ENCODE peak calls at places on chromosomes 4 and X, in four cellular contexts. E is H1, K is HepG2, P is GM12878. B is an unnamed sample.

GRCh38 chr4:104345598-104346242 is 149.0 kb downstream of the CXXC4 start:
- DNase-seq in E (no peak), K (no peak), P (no peak), B (no peak)

GRCh38 chrX:154827624-154828408 is 6.6 kb downstream of the SMIM9 start:
- DNase-seq in E (no peak), K (no peak), P (peak), B (no peak)

GRCh38 chr4:76235915-76236314 is 15.6 kb upstream of the FAM47E start:
- DNase-seq in E (no peak), K (no peak), P (no peak), B (no peak)

GRCh38 chrX:57918750-57919436 is 8.6 kb upstream of the ZXDA start:
- DNase-seq in E (peak), K (peak), P (no peak), B (peak)

GRCh38 chr4:160026720-160027119 is 923.8 kb downstream of the RAPGEF2 start:
- DNase-seq in E (no peak), K (no peak), P (no peak), B (no peak)

GRCh38 chr4:113759696-113760093 is 1.8 kb downstream of the CAMK2D start:
- DNase-seq in E (no peak), K (no peak), P (no peak), B (no peak)

GRCh38 chrX:21153503-21153902 is 220.7 kb upstream of the CNKSR2 start:
- DNase-seq in E (no peak), K (no peak), P (no peak), B (no peak)

GRCh38 chrX:154411981-154412340 is 622 bp downstream of the TAFAZZIN start:
- DNase-seq in E (peak), K (peak), P (no peak), B (peak)

GRCh38 chr4:93776386-93777080 is 52.0 kb upstream of the ATOH1 start:
- DNase-seq in E (no peak), K (no peak), P (no peak), B (no peak)

GRCh38 chr4:127829014-127829413 is 46.9 kb downstream of the HSPA4L start:
- DNase-seq in E (no peak), K (no peak), P (peak), B (no peak)

GRCh38 chr4:92198711-92199110 is 105.1 kb upstream of the GRID2 start:
- DNase-seq in E (no peak), K (no peak), P (no peak), B (no peak)

GRCh38 chr4:32472918-32473317 is 1752.7 kb downstream of the PCDH7 start:
- DNase-seq in E (no peak), K (no peak), P (no peak), B (no peak)

GRCh38 chr4:185421366-185422124 is 4.2 kb downstream of the UFSP2 start:
- DNase-seq in E (no peak), K (no peak), P (no peak), B (no peak)

GRCh38 chr4:167956676-167957075 is 135.7 kb upstream of the ANXA10 start:
- DNase-seq in E (no peak), K (no peak), P (no peak), B (no peak)

GRCh38 chr4:47717173-47717572 is 120.7 kb downstream of the CORIN start:
- DNase-seq in E (no peak), K (no peak), P (no peak), B (no peak)

GRCh38 chr4:168755643-168756482 is 254.2 kb downstream of the CBR4 start:
- DNase-seq in E (no peak), K (no peak), P (no peak), B (no peak)

GRCh38 chr4:24794916-24795665 is at the start of gene SOD3:
- DNase-seq in E (peak), K (peak), P (no peak), B (no peak)

GRCh38 chr4:1339489-1339888 is 7.5 kb upstream of the UVSSA start:
- DNase-seq in E (no peak), K (no peak), P (no peak), B (no peak)

GRCh38 chrX:69179380-69179911 is 14.2 kb upstream of the PJA1 start:
- DNase-seq in E (no peak), K (no peak), P (no peak), B (peak)

GRCh38 chr4:77433102-77433733 is 172.4 kb upstream of the CXCL13 start:
- DNase-seq in E (no peak), K (peak), P (peak), B (peak)

GRCh38 chr4:13905543-13905942 is 278.0 kb upstream of the BOD1L1 start:
- DNase-seq in E (no peak), K (no peak), P (no peak), B (no peak)

GRCh38 chrX:69305333-69306062 is 140.2 kb upstream of the PJA1 start:
- DNase-seq in E (peak), K (no peak), P (no peak), B (no peak)

GRCh38 chr4:21962691-21963090 is 14.1 kb upstream of the KCNIP4 start:
- DNase-seq in E (no peak), K (no peak), P (no peak), B (no peak)

GRCh38 chr4:21387683-21388082 is 560.9 kb downstream of the KCNIP4 start:
- DNase-seq in E (no peak), K (no peak), P (no peak), B (no peak)

GRCh38 chr4:55732864-55733263 is 86.7 kb upstream of the EXOC1L start:
- DNase-seq in E (no peak), K (no peak), P (no peak), B (no peak)

GRCh38 chrX:101078716-101079115 is at the start of gene TMEM35A:
- DNase-seq in E (peak), K (no peak), P (no peak), B (no peak)

GRCh38 chrX:94329182-94329581 is 655.2 kb downstream of the FAM133A start:
- DNase-seq in E (no peak), K (no peak), P (no peak), B (no peak)

GRCh38 chr4:112693507-112693906 is 56.6 kb downstream of the LARP7 start:
- DNase-seq in E (peak), K (no peak), P (no peak), B (no peak)

GRCh38 chr4:10879411-10880110 is 195.0 kb upstream of the CLNK start:
- DNase-seq in E (no peak), K (no peak), P (no peak), B (no peak)

GRCh38 chr4:84698962-84699671 is 116.2 kb downstream of the CDS1 start:
- DNase-seq in E (no peak), K (no peak), P (no peak), B (no peak)

GRCh38 chr4:174260099-174260498 is 23.4 kb downstream of the FBXO8 start:
- DNase-seq in E (no peak), K (peak), P (no peak), B (no peak)

GRCh38 chr4:87356832-87357526 is 34.0 kb downstream of the HSD17B11 start:
- DNase-seq in E (no peak), K (no peak), P (no peak), B (no peak)

GRCh38 chr4:87359258-87359657 is 31.7 kb downstream of the HSD17B11 start:
- DNase-seq in E (no peak), K (no peak), P (no peak), B (no peak)

GRCh38 chr4:87363552-87363951 is 27.4 kb downstream of the HSD17B11 start:
- DNase-seq in E (no peak), K (no peak), P (no peak), B (no peak)

GRCh38 chr4:87365348-87365747 is 25.6 kb downstream of the HSD17B11 start:
- DNase-seq in E (no peak), K (no peak), P (no peak), B (no peak)

DNA sequence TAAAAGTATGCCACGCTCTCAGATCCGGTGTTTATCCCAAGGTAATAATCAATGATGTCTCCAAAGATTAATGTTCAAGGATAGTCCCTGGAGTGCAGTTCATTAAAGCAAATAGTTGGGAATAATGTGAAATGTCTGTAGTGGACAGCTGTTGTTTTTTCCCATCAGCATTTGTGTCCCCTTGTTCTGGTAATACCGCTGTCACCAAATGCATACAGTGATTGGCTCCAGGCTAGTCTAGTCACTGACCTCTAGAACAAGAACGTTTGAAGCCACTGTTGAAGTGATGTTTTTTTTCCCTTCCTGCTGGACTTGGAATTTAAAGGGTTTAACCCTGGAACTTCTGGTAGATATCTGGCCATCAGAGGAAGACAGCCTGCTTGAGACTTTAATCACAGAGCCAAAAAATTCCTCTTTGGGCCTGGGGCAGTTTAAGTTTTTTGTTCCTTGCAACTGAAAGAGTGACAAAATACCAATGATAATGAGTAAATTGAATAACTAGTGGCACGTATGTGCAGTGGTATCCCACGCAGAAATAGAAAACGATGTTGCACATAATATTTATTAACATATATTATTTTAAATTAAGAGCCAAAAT is 30.6 kb downstream of the HSD17B11 start:
- DNase-seq in E (no peak), K (no peak), P (no peak), B (no peak)
- TF ChIP-seq SP1 in E (no peak), K (no peak), P (no peak), B (no peak)

DNA sequence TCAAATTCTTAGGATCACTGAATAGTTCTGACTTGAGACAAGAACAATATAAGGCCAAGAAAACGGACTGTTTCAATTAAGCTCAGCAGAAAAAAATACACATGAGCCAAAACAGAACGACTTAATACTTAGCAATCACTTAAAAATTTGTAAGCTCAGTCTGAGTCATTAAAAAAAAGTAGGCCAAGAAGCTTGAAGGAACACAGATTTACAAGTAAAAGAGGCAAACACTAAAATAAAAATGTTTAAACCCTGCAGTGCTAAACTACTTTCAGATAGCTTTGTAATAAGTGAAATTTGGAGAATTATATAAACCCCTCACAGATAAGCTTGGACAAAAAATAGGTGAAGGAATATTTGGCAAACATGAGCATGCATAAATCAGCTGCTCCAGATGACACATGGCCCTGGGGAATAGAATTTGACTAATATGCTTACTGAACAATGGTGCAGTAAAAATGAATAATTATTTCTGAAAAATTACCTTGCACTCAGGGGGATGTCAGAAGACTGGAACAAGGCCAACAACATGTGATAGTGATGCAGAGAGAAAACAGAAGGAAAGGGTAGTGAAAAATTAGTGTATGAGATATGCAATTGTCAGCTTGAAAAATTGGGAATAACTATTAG is 49.6 kb downstream of the LNX1 start:
- DNase-seq in E (no peak), K (no peak), P (no peak), B (no peak)
- TF ChIP-seq SUZ12 in E (no peak), K (no peak), P (no peak), B (no peak)

DNA sequence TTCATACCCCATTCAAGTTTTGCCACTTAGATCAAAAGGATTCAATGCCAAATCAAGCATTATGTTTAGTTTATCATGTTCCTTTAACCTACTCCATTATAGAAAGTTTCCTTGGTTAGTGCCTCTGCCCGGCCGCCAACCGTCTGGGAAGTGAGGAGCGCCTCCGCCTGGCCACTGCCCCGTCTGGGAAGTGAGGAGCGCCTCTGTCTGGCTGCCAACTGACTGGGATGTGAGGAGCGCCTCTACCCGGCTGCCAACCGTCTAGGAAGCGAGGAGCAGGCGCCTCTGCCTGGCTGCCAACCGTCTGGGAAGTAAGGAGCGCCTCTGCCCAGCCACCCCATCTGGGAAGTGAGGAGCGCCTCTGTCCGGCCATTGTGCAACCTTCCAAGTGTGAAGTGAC is 36.3 kb upstream of the PDGFRA start:
- DNase-seq in E (no peak), K (no peak), P (no peak), B (no peak)
- TF ChIP-seq SP1 in E (no peak), K (no peak), P (no peak), B (no peak)

GRCh38 chrX:16512401-16512776 is 137.6 kb upstream of the S100G start:
- DNase-seq in E (no peak), K (peak), P (no peak), B (no peak)

GRCh38 chrX:16517206-16517605 is 132.8 kb upstream of the S100G start:
- DNase-seq in E (no peak), K (no peak), P (no peak), B (no peak)

GRCh38 chrX:16516473-16516872 is 133.5 kb upstream of the S100G start:
- DNase-seq in E (no peak), K (no peak), P (no peak), B (no peak)

GRCh38 chrX:16511776-16512400 is 138.1 kb upstream of the S100G start:
- DNase-seq in E (no peak), K (no peak), P (no peak), B (no peak)
- TF ChIP-seq SUZ12 in E (no peak), K (no peak), P (no peak), B (no peak)

GRCh38 chr4:67456577-67457196 is 88.6 kb downstream of the CENPC start:
- DNase-seq in E (no peak), K (no peak), P (no peak), B (no peak)

GRCh38 chr4:67460574-67460973 is 84.7 kb downstream of the CENPC start:
- DNase-seq in E (no peak), K (no peak), P (no peak), B (no peak)

DNA sequence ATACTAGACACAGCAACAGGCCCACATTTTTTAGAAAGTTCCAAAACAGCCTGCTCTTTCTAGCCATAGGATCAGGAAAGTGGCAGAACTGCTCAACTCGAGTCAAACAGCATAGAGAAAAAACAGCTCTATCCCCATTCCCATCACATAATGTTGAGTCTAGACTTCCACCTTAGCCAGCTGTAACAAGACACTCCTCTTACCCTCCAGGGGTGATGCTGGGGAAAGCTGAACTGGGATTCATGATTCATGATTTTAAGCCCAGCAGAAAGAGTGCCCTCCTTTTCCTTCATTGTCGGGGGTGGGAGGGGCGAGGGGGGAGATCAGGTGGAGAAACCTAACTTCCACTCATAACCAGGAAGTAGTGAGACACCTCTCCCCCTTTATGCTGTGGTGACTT is 86.1 kb downstream of the CENPC start:
- DNase-seq in E (no peak), K (no peak), P (no peak), B (no peak)
- TF ChIP-seq SP1 in E (no peak), K (no peak), P (no peak), B (no peak)

GRCh38 chr4:98873059-98873458 is 55.9 kb downstream of the EIF4E start:
- DNase-seq in E (no peak), K (no peak), P (no peak), B (no peak)
- TF ChIP-seq SUZ12 in E (no peak), K (no peak), P (no peak), B (no peak)